ENCODE peak calls at places on chromosome 15, in seven cellular contexts. One of them, this sample, is unnamed.

GRCh38 chr15:68344600-68344999 is 67.1 kb downstream of the FEM1B start:
- DNase-seq in GM12892: no peak
- DNase-seq in A549: no peak
- DNase-seq in mesendoderm: no peak
- DNase-seq in NB4: no peak
- DNase-seq in neural crest cell: no peak
- DNase-seq in uterus: no peak
- DNase-seq in this sample: no peak

GRCh38 chr15:85615930-85616329 is 178.8 kb downstream of the KLHL25 start:
- DNase-seq in A549: peak
- DNase-seq in GM12892: no peak
- DNase-seq in uterus: no peak
- DNase-seq in mesendoderm: peak
- DNase-seq in neural crest cell: no peak
- DNase-seq in NB4: peak
- DNase-seq in this sample: peak

GRCh38 chr15:63374686-63375520 is 6.7 kb downstream of the CA12 start:
- DNase-seq in NB4: peak
- DNase-seq in A549: no peak
- DNase-seq in mesendoderm: no peak
- DNase-seq in GM12892: no peak
- DNase-seq in uterus: peak
- DNase-seq in neural crest cell: no peak
- DNase-seq in this sample: no peak

GRCh38 chr15:31344824-31345605 is 18.4 kb downstream of the KLF13 start:
- DNase-seq in NB4: no peak
- DNase-seq in neural crest cell: no peak
- DNase-seq in GM12892: no peak
- DNase-seq in mesendoderm: no peak
- DNase-seq in uterus: no peak
- DNase-seq in A549: no peak
- DNase-seq in this sample: no peak

GRCh38 chr15:59691194-59691805 is 2.2 kb upstream of the BNIP2 start:
- DNase-seq in neural crest cell: peak
- DNase-seq in GM12892: no peak
- DNase-seq in mesendoderm: peak
- DNase-seq in A549: peak
- DNase-seq in uterus: peak
- DNase-seq in NB4: peak
- DNase-seq in this sample: no peak

GRCh38 chr15:79185199-79185598 is 94.6 kb upstream of the RASGRF1 start:
- DNase-seq in A549: no peak
- DNase-seq in neural crest cell: peak
- DNase-seq in uterus: no peak
- DNase-seq in GM12892: no peak
- DNase-seq in mesendoderm: peak
- DNase-seq in NB4: peak
- DNase-seq in this sample: no peak

GRCh38 chr15:101446527-101447167 is 42.9 kb downstream of the PCSK6 start:
- DNase-seq in mesendoderm: no peak
- DNase-seq in uterus: no peak
- DNase-seq in neural crest cell: no peak
- DNase-seq in A549: no peak
- DNase-seq in GM12892: no peak
- DNase-seq in NB4: peak
- DNase-seq in this sample: no peak

GRCh38 chr15:64883097-64883581 is 28.6 kb upstream of the ANKDD1A start:
- DNase-seq in uterus: no peak
- DNase-seq in mesendoderm: no peak
- DNase-seq in NB4: peak
- DNase-seq in A549: no peak
- DNase-seq in GM12892: peak
- DNase-seq in neural crest cell: no peak
- DNase-seq in this sample: no peak

GRCh38 chr15:58260911-58261267 is 122.7 kb downstream of the AQP9 start:
- DNase-seq in GM12892: no peak
- DNase-seq in mesendoderm: no peak
- DNase-seq in A549: no peak
- DNase-seq in uterus: no peak
- DNase-seq in neural crest cell: no peak
- DNase-seq in NB4: no peak
- DNase-seq in this sample: no peak

GRCh38 chr15:56805466-56806146 is 72.3 kb upstream of the ZNF280D start:
- DNase-seq in neural crest cell: no peak
- DNase-seq in mesendoderm: peak
- DNase-seq in GM12892: no peak
- DNase-seq in A549: peak
- DNase-seq in uterus: peak
- DNase-seq in NB4: no peak
- DNase-seq in this sample: no peak

GRCh38 chr15:68739390-68740075 is 81.2 kb downstream of the ANP32A start:
- DNase-seq in GM12892: no peak
- DNase-seq in uterus: no peak
- DNase-seq in neural crest cell: no peak
- DNase-seq in mesendoderm: no peak
- DNase-seq in NB4: no peak
- DNase-seq in A549: no peak
- DNase-seq in this sample: no peak

GRCh38 chr15:31461911-31462480 is 135.4 kb downstream of the KLF13 start:
- DNase-seq in neural crest cell: no peak
- DNase-seq in NB4: no peak
- DNase-seq in uterus: peak
- DNase-seq in A549: no peak
- DNase-seq in GM12892: no peak
- DNase-seq in mesendoderm: no peak
- DNase-seq in this sample: no peak

GRCh38 chr15:37793851-37794250 is 140.6 kb upstream of the TMCO5A start:
- DNase-seq in neural crest cell: no peak
- DNase-seq in GM12892: no peak
- DNase-seq in uterus: no peak
- DNase-seq in NB4: peak
- DNase-seq in A549: no peak
- DNase-seq in mesendoderm: peak
- DNase-seq in this sample: no peak

GRCh38 chr15:96183020-96183926 is 147.2 kb upstream of the NR2F2 start:
- DNase-seq in NB4: no peak
- DNase-seq in mesendoderm: no peak
- DNase-seq in GM12892: no peak
- DNase-seq in A549: no peak
- DNase-seq in neural crest cell: no peak
- DNase-seq in uterus: no peak
- DNase-seq in this sample: no peak

GRCh38 chr15:25709437-25710159 is 153.5 kb downstream of the ATP10A start:
- DNase-seq in NB4: no peak
- DNase-seq in neural crest cell: no peak
- DNase-seq in uterus: no peak
- DNase-seq in GM12892: no peak
- DNase-seq in mesendoderm: no peak
- DNase-seq in A549: no peak
- DNase-seq in this sample: no peak

GRCh38 chr15:78360426-78360825 is 20.3 kb downstream of the CRABP1 start:
- DNase-seq in uterus: no peak
- DNase-seq in NB4: no peak
- DNase-seq in GM12892: no peak
- DNase-seq in A549: no peak
- DNase-seq in mesendoderm: peak
- DNase-seq in neural crest cell: no peak
- DNase-seq in this sample: no peak

GRCh38 chr15:90872481-90873184 is 4.2 kb downstream of the FURIN start:
- DNase-seq in GM12892: peak
- DNase-seq in neural crest cell: no peak
- DNase-seq in mesendoderm: peak
- DNase-seq in A549: no peak
- DNase-seq in NB4: peak
- DNase-seq in uterus: peak
- DNase-seq in this sample: peak

GRCh38 chr15:94105760-94106159 is 125.6 kb upstream of the MCTP2 start:
- DNase-seq in neural crest cell: no peak
- DNase-seq in A549: no peak
- DNase-seq in uterus: no peak
- DNase-seq in NB4: no peak
- DNase-seq in GM12892: no peak
- DNase-seq in mesendoderm: peak
- DNase-seq in this sample: no peak

GRCh38 chr15:29223640-29224039 is 46.0 kb downstream of the NSMCE3 start:
- DNase-seq in NB4: no peak
- DNase-seq in GM12892: no peak
- DNase-seq in uterus: no peak
- DNase-seq in A549: no peak
- DNase-seq in mesendoderm: no peak
- DNase-seq in neural crest cell: no peak
- DNase-seq in this sample: no peak

GRCh38 chr15:38145671-38146111 is 106.9 kb upstream of the SPRED1 start:
- DNase-seq in GM12892: no peak
- DNase-seq in mesendoderm: no peak
- DNase-seq in NB4: no peak
- DNase-seq in neural crest cell: no peak
- DNase-seq in uterus: no peak
- DNase-seq in A549: no peak
- DNase-seq in this sample: no peak

GRCh38 chr15:40793216-40793989 is 13.5 kb upstream of the ZFYVE19 start:
- DNase-seq in mesendoderm: no peak
- DNase-seq in neural crest cell: no peak
- DNase-seq in GM12892: no peak
- DNase-seq in NB4: no peak
- DNase-seq in uterus: no peak
- DNase-seq in A549: peak
- DNase-seq in this sample: peak

GRCh38 chr15:37789392-37789776 is 145.1 kb upstream of the TMCO5A start:
- DNase-seq in uterus: no peak
- DNase-seq in mesendoderm: no peak
- DNase-seq in A549: no peak
- DNase-seq in GM12892: no peak
- DNase-seq in neural crest cell: no peak
- DNase-seq in NB4: no peak
- DNase-seq in this sample: no peak

GRCh38 chr15:31435891-31436628 is 109.4 kb downstream of the KLF13 start:
- DNase-seq in neural crest cell: no peak
- DNase-seq in mesendoderm: no peak
- DNase-seq in uterus: peak
- DNase-seq in GM12892: no peak
- DNase-seq in A549: no peak
- DNase-seq in NB4: peak
- DNase-seq in this sample: no peak

GRCh38 chr15:27535445-27536129 is 563.5 kb downstream of the OCA2 start:
- DNase-seq in A549: no peak
- DNase-seq in neural crest cell: no peak
- DNase-seq in NB4: peak
- DNase-seq in uterus: no peak
- DNase-seq in mesendoderm: peak
- DNase-seq in GM12892: no peak
- DNase-seq in this sample: no peak

GRCh38 chr15:40470423-40471104 is at the start of gene CHST14:
- DNase-seq in NB4: peak
- DNase-seq in mesendoderm: peak
- DNase-seq in uterus: peak
- DNase-seq in neural crest cell: peak
- DNase-seq in GM12892: peak
- DNase-seq in A549: peak
- DNase-seq in this sample: peak

GRCh38 chr15:69031013-69032001 is 16.8 kb downstream of the NOX5 start:
- DNase-seq in uterus: no peak
- DNase-seq in NB4: peak
- DNase-seq in neural crest cell: peak
- DNase-seq in mesendoderm: peak
- DNase-seq in GM12892: no peak
- DNase-seq in A549: peak
- DNase-seq in this sample: peak

GRCh38 chr15:73991260-73991659 is 835 bp downstream of the STOML1 start:
- DNase-seq in uterus: peak
- DNase-seq in neural crest cell: no peak
- DNase-seq in NB4: no peak
- DNase-seq in mesendoderm: no peak
- DNase-seq in GM12892: no peak
- DNase-seq in A549: no peak
- DNase-seq in this sample: peak

GRCh38 chr15:35058534-35059054 is 26.5 kb downstream of the NANOGP8 start:
- DNase-seq in uterus: no peak
- DNase-seq in NB4: no peak
- DNase-seq in GM12892: no peak
- DNase-seq in mesendoderm: no peak
- DNase-seq in neural crest cell: no peak
- DNase-seq in A549: no peak
- DNase-seq in this sample: no peak

GRCh38 chr15:67097893-67098740 is 32.7 kb downstream of the SMAD3 start:
- DNase-seq in A549: no peak
- DNase-seq in neural crest cell: no peak
- DNase-seq in mesendoderm: no peak
- DNase-seq in NB4: peak
- DNase-seq in GM12892: no peak
- DNase-seq in uterus: no peak
- DNase-seq in this sample: peak

GRCh38 chr15:85607842-85608241 is 186.9 kb downstream of the KLHL25 start:
- DNase-seq in A549: no peak
- DNase-seq in NB4: no peak
- DNase-seq in uterus: peak
- DNase-seq in GM12892: no peak
- DNase-seq in mesendoderm: no peak
- DNase-seq in neural crest cell: no peak
- DNase-seq in this sample: no peak

GRCh38 chr15:70193734-70194133 is 96.0 kb upstream of the TLE3 start:
- DNase-seq in uterus: no peak
- DNase-seq in GM12892: no peak
- DNase-seq in A549: no peak
- DNase-seq in neural crest cell: no peak
- DNase-seq in NB4: no peak
- DNase-seq in mesendoderm: no peak
- DNase-seq in this sample: no peak

GRCh38 chr15:95919460-95919859 is 411.0 kb upstream of the NR2F2 start:
- DNase-seq in GM12892: no peak
- DNase-seq in mesendoderm: no peak
- DNase-seq in uterus: no peak
- DNase-seq in A549: no peak
- DNase-seq in neural crest cell: no peak
- DNase-seq in NB4: no peak
- DNase-seq in this sample: no peak

GRCh38 chr15:83276661-83277060 is 7.8 kb downstream of the BNC1 start:
- DNase-seq in NB4: no peak
- DNase-seq in A549: no peak
- DNase-seq in GM12892: no peak
- DNase-seq in mesendoderm: no peak
- DNase-seq in uterus: no peak
- DNase-seq in neural crest cell: no peak
- DNase-seq in this sample: no peak

GRCh38 chr15:52524223-52525136 is 4.2 kb downstream of the MYO5A start:
- DNase-seq in A549: no peak
- DNase-seq in mesendoderm: no peak
- DNase-seq in uterus: no peak
- DNase-seq in neural crest cell: no peak
- DNase-seq in GM12892: no peak
- DNase-seq in NB4: no peak
- DNase-seq in this sample: no peak

GRCh38 chr15:60005352-60006202 is 1.5 kb downstream of the FOXB1 start:
- DNase-seq in uterus: no peak
- DNase-seq in A549: no peak
- DNase-seq in GM12892: no peak
- DNase-seq in neural crest cell: no peak
- DNase-seq in NB4: no peak
- DNase-seq in mesendoderm: no peak
- DNase-seq in this sample: no peak